ENCODE peak calls at places on chromosomes 3 and 15, in six cellular contexts. P is NCI-H2029 treated with DMSO at 0.1 percent for 48 hours; M is RPMI7951; E is GM12864; D is stimulated activated CD8-positive, alpha-beta memory T cell treated with anti-CD3 and anti-CD28 coated beads, Interleukin-2, amount 100 ng/mL, for 1 hour; I is activated CD4-positive, alpha-beta T cell treated with anti-CD3 and anti-CD28 coated beads for 36 hours. G is an unnamed sample.

GRCh38 chr3:61521229-61521628 is 40.1 kb upstream of the PTPRG start:
- DNase-seq in P (no peak), M (no peak), E (peak), D (no peak), I (peak), G (no peak)

GRCh38 chr3:193452338-193452737 is 73.8 kb upstream of the ATP13A5 start:
- DNase-seq in P (no peak), M (peak), E (no peak), D (no peak), I (no peak), G (no peak)

GRCh38 chr3:132659370-132660055 is at the start of gene ACAD11:
- DNase-seq in P (peak), M (peak), E (no peak), D (peak), I (peak), G (peak)

GRCh38 chr3:185164428-185165217 is 11.8 kb upstream of the C3orf70 start:
- DNase-seq in P (no peak), M (no peak), E (no peak), D (no peak), I (no peak), G (peak)

GRCh38 chr3:128922804-128923459 is 43.5 kb downstream of the ACAD9 start:
- DNase-seq in P (no peak), M (no peak), E (no peak), D (no peak), I (peak), G (no peak)

GRCh38 chr15:47720555-47720954 is 3.2 kb downstream of the SEMA6D start:
- DNase-seq in P (no peak), M (no peak), E (no peak), D (no peak), I (no peak), G (no peak)

GRCh38 chr3:76308541-76308940 is 523.2 kb upstream of the ZNF717 start:
- DNase-seq in P (no peak), M (no peak), E (no peak), D (no peak), I (no peak), G (no peak)

GRCh38 chr15:44633603-44634002 is 29.9 kb downstream of the SPG11 start:
- DNase-seq in P (no peak), M (peak), E (no peak), D (no peak), I (peak), G (no peak)

GRCh38 chr3:176174060-176174459 is 1023.2 kb downstream of the TBL1XR1 start:
- DNase-seq in P (no peak), M (no peak), E (no peak), D (no peak), I (no peak), G (no peak)

GRCh38 chr15:49439678-49440375 is 16.8 kb downstream of the FGF7 start:
- DNase-seq in P (no peak), M (no peak), E (no peak), D (no peak), I (no peak), G (no peak)

GRCh38 chr3:40044487-40044886 is 235.1 kb downstream of the MYRIP start:
- DNase-seq in P (no peak), M (peak), E (no peak), D (no peak), I (no peak), G (no peak)

GRCh38 chr15:97874139-97874538 is 86.4 kb upstream of the ARRDC4 start:
- DNase-seq in P (no peak), M (no peak), E (no peak), D (no peak), I (no peak), G (no peak)

GRCh38 chr3:55203006-55203405 is 275.1 kb upstream of the LRTM1 start:
- DNase-seq in P (no peak), M (peak), E (no peak), D (no peak), I (no peak), G (no peak)

GRCh38 chr3:58028902-58029301 is 20.7 kb downstream of the FLNB start:
- DNase-seq in P (no peak), M (no peak), E (no peak), D (no peak), I (no peak), G (no peak)

GRCh38 chr3:34276342-34276741 is 477.9 kb downstream of the PDCD6IP start:
- DNase-seq in P (no peak), M (no peak), E (no peak), D (no peak), I (no peak), G (no peak)

GRCh38 chr3:152051501-152052404 is 178.3 kb downstream of the SUCNR1 start:
- DNase-seq in P (peak), M (no peak), E (no peak), D (no peak), I (no peak), G (no peak)

GRCh38 chr3:9793161-9793781 is 389 bp downstream of the ARPC4 start:
- DNase-seq in P (no peak), M (peak), E (no peak), D (no peak), I (peak), G (no peak)

GRCh38 chr3:30550246-30550645 is 56.2 kb upstream of the TGFBR2 start:
- DNase-seq in P (no peak), M (no peak), E (no peak), D (no peak), I (no peak), G (no peak)

GRCh38 chr3:182165234-182165633 is 453.5 kb downstream of the SOX2 start:
- DNase-seq in P (no peak), M (no peak), E (peak), D (no peak), I (no peak), G (no peak)

GRCh38 chr3:120506828-120507774 is 56.3 kb upstream of the FSTL1 start:
- DNase-seq in P (peak), M (peak), E (no peak), D (no peak), I (peak), G (peak)

GRCh38 chr3:39022275-39022630 is 29.5 kb downstream of the SCN11A start:
- DNase-seq in P (no peak), M (no peak), E (no peak), D (no peak), I (no peak), G (no peak)

GRCh38 chr15:98358971-98359370 is 289.4 kb upstream of the IGF1R start:
- DNase-seq in P (no peak), M (no peak), E (no peak), D (no peak), I (no peak), G (no peak)

GRCh38 chr3:130508970-130509369 is 8.0 kb upstream of the COL6A6 start:
- DNase-seq in P (no peak), M (no peak), E (no peak), D (no peak), I (no peak), G (no peak)

GRCh38 chr15:69730281-69731235 is 277.9 kb downstream of the RPLP1 start:
- DNase-seq in P (no peak), M (no peak), E (no peak), D (no peak), I (no peak), G (no peak)

GRCh38 chr3:42688487-42689420 is 3.4 kb downstream of the KLHL40 start:
- DNase-seq in P (no peak), M (no peak), E (no peak), D (no peak), I (no peak), G (no peak)

GRCh38 chr3:150956376-150956775 is 16.2 kb downstream of the CLRN1 start:
- DNase-seq in P (no peak), M (peak), E (no peak), D (no peak), I (peak), G (no peak)

GRCh38 chr15:74175271-74176191 is 2.0 kb downstream of the ISLR start:
- DNase-seq in P (no peak), M (no peak), E (no peak), D (no peak), I (no peak), G (no peak)